ENCODE peak calls at places on chromosome 17, in ten cellular contexts. G is AG09319; Z is uterus; O is colonic mucosa; Q is mucosa of descending colon; W is tibial artery; K is CD8-positive, alpha-beta T cell; E is AG10803; F is Peyer's patch; N is tibial nerve. R is an unnamed sample.

GRCh38 chr17:68777856-68778694 is 176.9 kb upstream of the FAM20A start:
- DNase-seq in Q (no peak), N (no peak), E (no peak), O (peak), Z (no peak), W (no peak), G (no peak), K (no peak), F (peak), R (no peak)

GRCh38 chr17:1420163-1420562 is 20.1 kb upstream of the YWHAE start:
- DNase-seq in E (no peak), W (no peak), N (no peak), F (no peak), Q (peak), K (no peak), Z (no peak), O (no peak), G (no peak), R (no peak)

GRCh38 chr17:83054518-83055125 is 24.8 kb upstream of the METRNL start:
- DNase-seq in E (no peak), G (no peak), K (no peak), F (peak), N (peak), O (no peak), Z (no peak), Q (no peak), W (peak), R (no peak)

GRCh38 chr17:27446569-27447301 is 9.5 kb upstream of the KSR1 start:
- DNase-seq in E (peak), F (no peak), N (no peak), W (no peak), Z (no peak), K (no peak), O (no peak), Q (no peak), G (peak), R (no peak)

GRCh38 chr17:56319531-56319930 is 166.3 kb downstream of the ANKFN1 start:
- DNase-seq in Z (no peak), K (no peak), N (no peak), W (no peak), G (peak), O (no peak), Q (no peak), F (no peak), E (peak), R (peak)

GRCh38 chr17:17659340-17659739 is 21.9 kb upstream of the RAI1 start:
- DNase-seq in W (no peak), N (no peak), E (no peak), K (no peak), Q (no peak), Z (no peak), O (no peak), G (no peak), F (no peak), R (no peak)

GRCh38 chr17:39618252-39618913 is 8.4 kb upstream of the PPP1R1B start:
- DNase-seq in G (no peak), F (no peak), W (no peak), Q (no peak), K (no peak), E (no peak), Z (no peak), O (peak), N (no peak), R (no peak)

GRCh38 chr17:57671546-57672204 is 73.4 kb downstream of the CCDC182 start:
- DNase-seq in Q (peak), W (peak), O (peak), E (peak), K (peak), G (peak), F (peak), Z (peak), N (peak), R (peak)

GRCh38 chr17:35242158-35242804 is 591 bp upstream of the SLFN5 start:
- DNase-seq in G (no peak), Z (peak), Q (peak), K (peak), W (peak), E (peak), F (peak), N (peak), O (peak), R (peak)

GRCh38 chr17:6505425-6506142 is 50.8 kb downstream of the PITPNM3 start:
- DNase-seq in Z (no peak), O (no peak), Q (no peak), E (peak), K (no peak), N (no peak), G (no peak), F (peak), W (peak), R (no peak)

GRCh38 chr17:50060951-50061712 is 5.2 kb downstream of the ITGA3 start:
- DNase-seq in Q (peak), O (peak), G (no peak), N (no peak), Z (peak), W (peak), F (no peak), E (peak), K (no peak), R (no peak)

DNA sequence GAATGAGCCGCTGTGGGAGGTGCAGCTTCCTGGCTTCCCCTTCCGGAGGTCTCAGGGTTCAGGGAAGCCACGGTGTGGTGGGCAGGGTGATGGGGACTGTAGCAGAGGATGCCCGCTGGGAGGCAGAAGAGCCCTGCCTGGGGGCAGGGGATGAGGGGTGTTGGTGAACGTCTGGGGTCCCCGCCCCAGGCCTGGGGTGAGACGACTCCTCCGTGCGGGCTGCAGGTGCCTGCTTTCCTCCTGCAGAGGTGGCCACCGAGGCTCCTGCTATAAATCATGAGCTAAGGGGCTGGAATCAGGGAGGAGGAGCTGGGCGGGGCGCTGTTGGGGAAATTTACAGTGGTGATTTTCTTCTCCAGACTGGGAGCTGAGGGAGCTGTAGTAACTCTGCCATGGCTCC is 167.0 kb downstream of the MRM1 start:
- DNase-seq in O (no peak), Q (no peak), E (no peak), W (no peak), N (no peak), G (no peak), Z (no peak), K (no peak), F (no peak), R (no peak)
- TF ChIP-seq CTCF in O (no peak), Q (no peak), E (no peak), W (no peak), N (no peak), G (no peak), Z (no peak), K (no peak), F (no peak), R (peak)

GRCh38 chr17:48663134-48663924 is 37.2 kb upstream of the HOXB9 start:
- DNase-seq in Q (no peak), G (no peak), K (no peak), E (no peak), F (no peak), N (no peak), W (no peak), O (no peak), Z (no peak), R (no peak)
- TF ChIP-seq CTCF in Q (no peak), G (no peak), K (no peak), E (no peak), F (no peak), N (no peak), W (no peak), O (no peak), Z (no peak), R (no peak)

GRCh38 chr17:45096141-45096540 is 35.0 kb downstream of the NMT1 start:
- DNase-seq in K (no peak), F (no peak), Q (no peak), W (no peak), O (no peak), E (peak), N (no peak), Z (no peak), G (no peak), R (no peak)
- TF ChIP-seq CTCF in K (no peak), F (peak), Q (peak), W (peak), O (peak), E (peak), N (peak), Z (no peak), G (peak), R (peak)

GRCh38 chr17:61426482-61427304 is 25.5 kb upstream of the TBX4 start:
- DNase-seq in W (no peak), E (peak), G (no peak), K (no peak), N (no peak), F (no peak), O (no peak), Q (no peak), Z (no peak), R (no peak)
- TF ChIP-seq CTCF in W (no peak), E (peak), G (no peak), K (no peak), N (no peak), F (no peak), O (no peak), Q (no peak), Z (no peak), R (no peak)

GRCh38 chr17:10349403-10349802 is 23.4 kb downstream of the MYH13 start:
- DNase-seq in K (no peak), F (no peak), Q (no peak), O (no peak), E (no peak), Z (no peak), N (no peak), W (no peak), G (no peak), R (no peak)
- TF ChIP-seq CTCF in K (no peak), F (peak), Q (no peak), O (no peak), E (peak), Z (no peak), N (no peak), W (no peak), G (no peak), R (no peak)

GRCh38 chr17:15896834-15897233 is 48.1 kb upstream of the ADORA2B start:
- DNase-seq in Q (no peak), G (no peak), O (no peak), Z (no peak), N (no peak), K (no peak), F (no peak), E (no peak), W (no peak), R (no peak)

GRCh38 chr17:15894913-15895658 is 49.8 kb upstream of the ADORA2B start:
- DNase-seq in O (no peak), F (no peak), W (no peak), K (no peak), N (no peak), Z (no peak), G (no peak), Q (no peak), E (no peak), R (no peak)

GRCh38 chr17:15896277-15896676 is 48.7 kb upstream of the ADORA2B start:
- DNase-seq in W (no peak), O (no peak), N (no peak), Q (no peak), Z (no peak), K (no peak), F (no peak), E (no peak), G (no peak), R (no peak)

DNA sequence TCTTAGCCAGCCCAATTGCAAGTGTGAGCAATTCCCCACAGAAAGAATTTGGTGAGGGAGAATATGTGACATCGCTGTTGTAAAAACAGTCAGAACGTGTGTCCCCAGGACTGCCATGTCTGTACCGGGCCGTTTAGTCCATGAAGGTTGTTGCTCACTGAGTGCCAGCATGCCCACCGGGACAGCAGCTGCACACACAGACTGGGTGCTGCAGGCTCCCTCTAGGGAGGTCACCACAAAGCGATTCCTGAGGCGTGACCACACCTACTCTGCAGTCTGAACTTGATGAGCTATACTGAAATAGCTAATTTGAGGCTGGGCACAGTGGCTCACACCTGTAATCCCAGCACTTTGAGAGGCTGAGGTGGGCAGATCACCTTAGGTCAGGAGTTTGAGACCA is 44.1 kb upstream of the ADORA2B start:
- DNase-seq in G (no peak), Z (no peak), F (no peak), W (no peak), E (no peak), O (no peak), N (no peak), Q (no peak), K (no peak), R (no peak)
- TF ChIP-seq CTCF in G (no peak), Z (no peak), F (no peak), W (no peak), E (no peak), O (no peak), N (no peak), Q (no peak), K (no peak), R (no peak)

GRCh38 chr17:41417576-41418015 is 6.8 kb downstream of the KRT37 start:
- DNase-seq in O (no peak), Q (no peak), G (no peak), F (no peak), W (no peak), Z (no peak), N (no peak), E (no peak), K (no peak), R (peak)
- TF ChIP-seq CTCF in O (peak), Q (no peak), G (peak), F (peak), W (no peak), Z (no peak), N (no peak), E (peak), K (no peak), R (peak)

GRCh38 chr17:63842173-63842539 is 329 bp downstream of the SMARCD2 start:
- DNase-seq in E (no peak), O (peak), F (no peak), W (peak), N (no peak), Z (peak), G (no peak), K (peak), Q (peak), R (no peak)
- TF ChIP-seq CTCF in E (no peak), O (no peak), F (no peak), W (no peak), N (no peak), Z (no peak), G (no peak), K (no peak), Q (no peak), R (no peak)

GRCh38 chr17:76736349-76737081 is 616 bp downstream of the SRSF2 start:
- DNase-seq in N (peak), W (peak), Z (peak), K (peak), F (peak), G (peak), Q (peak), E (peak), O (peak), R (peak)
- TF ChIP-seq CTCF in N (peak), W (peak), Z (peak), K (no peak), F (peak), G (peak), Q (peak), E (peak), O (no peak), R (no peak)

GRCh38 chr17:4247981-4248388 is 15.8 kb downstream of the ANKFY1 start:
- DNase-seq in Z (no peak), F (peak), Q (peak), O (peak), W (no peak), K (no peak), G (no peak), E (no peak), N (no peak), R (no peak)
- TF ChIP-seq CTCF in Z (no peak), F (no peak), Q (no peak), O (no peak), W (no peak), K (no peak), G (no peak), E (no peak), N (no peak), R (no peak)

R was measured in GM10248.